ENCODE peak calls at places on chromosomes 3 and 15, in six cellular contexts. Q is T47D; K is stimulated activated naive CD8-positive, alpha-beta T cell treated with anti-CD3 and anti-CD28 coated beads, Interleukin-15, amount 100 ng/mL, for 72 hours; U is EL; X is stimulated activated CD4-positive, alpha-beta T cell treated with anti-CD3 and anti-CD28 coated beads, TNF-alpha, amount 100 ng/mL, for 1 hour; Y is activated naive CD8-positive, alpha-beta T cell treated with anti-CD3 and anti-CD28 coated beads for 36 hours. V is an unnamed sample.

GRCh38 chr3:112376996-112377395 is 44.0 kb downstream of the CD200 start:
- DNase-seq in Q (no peak), U (peak; percentile 40), K (no peak), Y (no peak), X (no peak), V (no peak)

GRCh38 chr3:64224826-64225606 is at the start of gene PRICKLE2:
- DNase-seq in Y (peak; percentile 1), K (no peak), U (peak; percentile 94), X (no peak), Q (peak; percentile 88), V (no peak)

GRCh38 chr15:94596707-94597106 is 365.3 kb downstream of the MCTP2 start:
- DNase-seq in K (no peak), U (no peak), Q (no peak), X (no peak), Y (no peak), V (no peak)

GRCh38 chr3:101940521-101940992 is 91.2 kb downstream of the NFKBIZ start:
- DNase-seq in X (no peak), K (peak; percentile 30), Y (peak; percentile 30), Q (no peak), U (peak; percentile 98), V (no peak)

GRCh38 chr3:13012228-13012691 is 61.0 kb downstream of the IQSEC1 start:
- DNase-seq in U (peak; percentile 63), Y (peak; percentile 67), K (peak; percentile 84), X (no peak), Q (no peak), V (no peak)

GRCh38 chr3:108283006-108283405 is 13.3 kb upstream of the HHLA2 start:
- DNase-seq in Y (no peak), Q (no peak), X (no peak), K (no peak), U (no peak), V (no peak)

GRCh38 chr3:112034436-112034835 is at the start of gene TMPRSS7:
- DNase-seq in X (no peak), Q (no peak), U (no peak), K (no peak), Y (no peak), V (no peak)

GRCh38 chr3:197697355-197697754 is 39.3 kb downstream of the RUBCN start:
- DNase-seq in U (no peak), Y (no peak), X (no peak), Q (no peak), K (no peak), V (no peak)

GRCh38 chr3:58707390-58707930 is 40.9 kb upstream of the FAM3D start:
- DNase-seq in K (no peak), Q (no peak), Y (no peak), X (no peak), U (no peak), V (no peak)

GRCh38 chr3:32340039-32340438 is 51.6 kb upstream of the CMTM7 start:
- DNase-seq in U (peak; percentile 43), X (no peak), K (peak; percentile 24), Q (peak; percentile 64), Y (no peak), V (no peak)

GRCh38 chr15:42133892-42134502 is 22.4 kb downstream of the PLA2G4F start:
- DNase-seq in U (peak; percentile 54), K (peak; percentile 64), X (peak; percentile 5), Y (peak; percentile 64), Q (peak; percentile 69), V (no peak)

GRCh38 chr3:101809178-101810022 is 30.4 kb downstream of the NXPE3 start:
- DNase-seq in Q (peak; percentile 47), U (peak; percentile 50), Y (no peak), X (peak; percentile 9), K (peak; percentile 24), V (no peak)

GRCh38 chr15:67189326-67190051 is 65.0 kb downstream of the AAGAB start:
- DNase-seq in U (no peak), Y (no peak), K (no peak), X (no peak), Q (no peak), V (no peak)

GRCh38 chr3:151008699-151009098 is 36.2 kb upstream of the CLRN1 start:
- DNase-seq in K (no peak), U (peak; percentile 42), Q (peak; percentile 72), X (no peak), Y (no peak), V (no peak)

GRCh38 chr3:134606033-134607025 is 44.5 kb downstream of the KY start:
- DNase-seq in Y (no peak), Q (no peak), X (no peak), K (no peak), U (no peak), V (no peak)

GRCh38 chr3:57151021-57151449 is 14.1 kb downstream of the IL17RD start:
- DNase-seq in Y (no peak), X (no peak), K (no peak), Q (no peak), U (peak; percentile 53), V (no peak)

GRCh38 chr3:55485208-55485791 is 1.8 kb downstream of the WNT5A start:
- DNase-seq in Y (peak; percentile 61), U (peak; percentile 88), X (no peak), Q (peak; percentile 63), K (peak; percentile 70), V (no peak)

GRCh38 chr3:169272533-169272932 is 391.0 kb downstream of the MECOM start:
- DNase-seq in Y (no peak), Q (no peak), K (no peak), U (no peak), X (no peak), V (no peak)

GRCh38 chr3:35857004-35857403 is 217.7 kb downstream of the ARPP21 start:
- DNase-seq in K (no peak), Y (no peak), U (no peak), X (no peak), Q (no peak), V (no peak)

GRCh38 chr3:127711021-127711420 is 38.3 kb downstream of the ABTB1 start:
- DNase-seq in X (no peak), K (no peak), U (no peak), Q (no peak), Y (no peak), V (no peak)

GRCh38 chr3:5787863-5788488 is 600.5 kb downstream of the EDEM1 start:
- DNase-seq in Y (no peak), K (no peak), U (no peak), X (no peak), Q (peak; percentile 62), V (no peak)

GRCh38 chr15:68436680-68437079 is 4.7 kb upstream of the ITGA11 start:
- DNase-seq in X (no peak), Q (no peak), Y (no peak), K (no peak), U (no peak), V (no peak)

GRCh38 chr3:131708216-131708615 is 205.4 kb upstream of the MRPL3 start:
- DNase-seq in U (peak; percentile 57), Y (no peak), X (no peak), Q (no peak), K (no peak), V (no peak)

GRCh38 chr15:95292790-95293450 is 1037.6 kb upstream of the NR2F2 start:
- DNase-seq in K (no peak), U (no peak), Q (peak; percentile 65), Y (no peak), X (no peak), V (no peak)

GRCh38 chr3:49867400-49867799 is 2.3 kb downstream of the CAMKV start:
- DNase-seq in K (no peak), Q (no peak), U (no peak), Y (no peak), X (no peak), V (no peak)

GRCh38 chr3:138400651-138401070 is 33.8 kb upstream of the ESYT3 start:
- DNase-seq in U (no peak), Y (no peak), K (no peak), X (no peak), Q (no peak), V (no peak)

GRCh38 chr3:104437131-104437750 is 929.5 kb upstream of the ALCAM start:
- DNase-seq in X (no peak), Y (no peak), Q (no peak), U (peak; percentile 81), K (no peak), V (no peak)

GRCh38 chr3:156674911-156675743 is 737 bp downstream of the TIPARP start:
- DNase-seq in U (peak; percentile 62), K (peak; percentile 49), Q (peak; percentile 66), Y (peak; percentile 63), X (peak; percentile 10), V (peak; percentile 25)

GRCh38 chr15:42152196-42152920 is 4.1 kb downstream of the PLA2G4F start:
- DNase-seq in Q (no peak), X (no peak), Y (no peak), K (no peak), U (no peak), V (no peak)

V was measured in activated CD4-positive, CD25-positive, alpha-beta regulatory T cell.